ENCODE peak calls at places on chromosomes 7 and 10, in ten cellular contexts. W is breast epithelium, M is Panc1, J is K562, P is vagina, N is spleen, K is GM12878, I is GM23338, U is SK-N-SH, E is prostate gland. S is an unnamed sample.

GRCh38 chr7:104551226-104551625 is 222.8 kb downstream of the LHFPL3 start:
- DNase-seq in W (no peak), M (no peak), J (no peak), P (no peak), N (no peak), K (no peak), I (no peak), U (no peak), E (no peak), S (no peak)

GRCh38 chr7:82704121-82704520 is 260.5 kb upstream of the CACNA2D1 start:
- DNase-seq in W (no peak), M (no peak), J (no peak), P (no peak), N (no peak), K (no peak), I (no peak), U (peak), E (no peak), S (no peak)

GRCh38 chr7:79317728-79318127 is 135.7 kb downstream of the MAGI2 start:
- DNase-seq in W (no peak), M (peak), J (no peak), P (no peak), N (no peak), K (no peak), I (peak), U (no peak), E (no peak), S (no peak)

GRCh38 chr10:841535-841934 is 90.0 kb downstream of the LARP4B start:
- DNase-seq in W (no peak), M (no peak), J (no peak), P (no peak), N (no peak), K (no peak), I (no peak), U (no peak), E (no peak), S (no peak)

GRCh38 chr7:42161723-42162122 is 75.3 kb downstream of the GLI3 start:
- DNase-seq in W (no peak), M (no peak), J (no peak), P (no peak), N (no peak), K (no peak), I (no peak), U (no peak), E (no peak), S (no peak)

GRCh38 chr7:140726304-140726703 is 29.8 kb downstream of the NDUFB2 start:
- DNase-seq in W (no peak), M (no peak), J (peak), P (no peak), N (no peak), K (no peak), I (peak), U (peak), E (no peak), S (no peak)

GRCh38 chr7:37709631-37710509 is 26.3 kb downstream of the GPR141 start:
- DNase-seq in W (no peak), M (no peak), J (no peak), P (no peak), N (no peak), K (peak), I (no peak), U (no peak), E (no peak), S (no peak)

GRCh38 chr7:157501576-157501975 is 164.8 kb downstream of the DNAJB6 start:
- DNase-seq in W (no peak), M (no peak), J (no peak), P (no peak), N (no peak), K (no peak), I (no peak), U (no peak), E (no peak), S (peak)

GRCh38 chr10:71613303-71613777 is 106.2 kb downstream of the C10orf105 start:
- DNase-seq in W (no peak), M (no peak), J (peak), P (no peak), N (no peak), K (no peak), I (no peak), U (no peak), E (no peak), S (no peak)

DNA sequence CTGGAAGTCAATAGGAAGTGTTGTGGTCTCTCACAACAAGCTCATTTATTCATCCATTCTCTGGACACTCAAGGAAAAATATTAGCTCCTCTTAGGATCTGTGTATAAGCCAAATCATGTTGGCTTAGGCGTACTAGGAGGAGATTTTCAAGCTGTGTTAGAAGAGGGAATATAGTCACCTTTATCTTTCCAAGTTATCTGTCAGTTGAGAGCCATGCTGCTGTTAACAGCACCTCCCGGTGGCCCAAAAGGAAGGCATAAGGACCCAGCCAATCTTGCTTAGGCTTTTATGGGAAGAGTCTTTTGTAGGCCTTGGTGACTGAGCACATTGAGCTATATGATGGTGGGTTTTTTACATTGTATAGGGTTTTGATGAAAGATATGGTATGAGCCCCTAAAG is 220.0 kb downstream of the LRMDA start:
- DNase-seq in W (no peak), M (no peak), J (no peak), P (no peak), N (no peak), K (no peak), I (peak), U (no peak), E (no peak), S (no peak)
- TF ChIP-seq CTCF in W (no peak), M (peak), J (no peak), P (no peak), N (no peak), K (no peak), I (peak), U (peak), E (peak), S (no peak)

GRCh38 chr7:98284335-98285036 is 3.0 kb downstream of the BRI3 start:
- DNase-seq in W (peak), M (no peak), J (no peak), P (no peak), N (peak), K (no peak), I (no peak), U (peak), E (peak), S (peak)
- TF ChIP-seq POLR2AphosphoS5 in W (no peak), M (no peak), J (no peak), P (peak), N (peak), K (no peak), I (no peak), U (no peak), E (peak), S (peak)

GRCh38 chr7:518630-519428 is 817 bp downstream of the PDGFA start:
- DNase-seq in W (peak), M (no peak), J (peak), P (no peak), N (no peak), K (no peak), I (peak), U (peak), E (peak), S (peak)
- TF ChIP-seq CTCF in W (peak), M (no peak), J (peak), P (no peak), N (peak), K (no peak), I (no peak), U (no peak), E (peak), S (no peak)

DNA sequence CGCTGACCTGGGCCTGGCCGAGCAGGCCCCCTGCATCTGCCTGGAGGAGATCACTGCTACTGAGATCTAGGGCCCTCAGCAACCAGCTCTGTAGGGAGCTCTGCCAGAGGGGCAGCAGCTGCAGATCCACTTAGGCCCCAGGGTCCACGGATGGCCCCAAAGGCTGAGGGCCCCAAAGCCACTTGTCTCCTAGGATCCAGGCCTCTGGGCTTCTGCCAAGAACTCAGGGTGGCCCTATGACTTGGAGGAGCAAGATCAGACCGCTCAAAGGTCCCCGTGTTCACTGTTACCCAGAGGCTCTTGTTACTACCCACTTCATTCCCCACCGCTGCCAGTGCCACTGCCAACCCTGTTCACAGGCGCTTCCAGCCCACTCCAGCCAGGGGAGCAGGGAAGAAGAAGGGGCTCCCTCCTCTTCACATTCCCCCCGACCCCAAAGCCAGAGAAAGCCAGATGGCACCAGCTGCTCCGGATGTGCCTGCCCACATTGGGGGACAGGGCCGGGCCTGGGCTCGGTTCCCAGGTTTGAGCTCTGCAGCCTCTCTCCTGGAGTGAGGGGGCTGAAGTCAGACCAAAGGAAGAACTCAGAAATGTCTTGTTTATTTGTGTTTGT is 7.6 kb downstream of the LZTS2 start:
- DNase-seq in W (no peak), M (no peak), J (no peak), P (no peak), N (no peak), K (no peak), I (no peak), U (no peak), E (no peak), S (peak)
- TF ChIP-seq POLR2AphosphoS5 in W (no peak), M (no peak), J (no peak), P (peak), N (no peak), K (no peak), I (no peak), U (no peak), E (no peak), S (no peak)

GRCh38 chr7:109868215-109868614 is 1222.7 kb upstream of the LRRN3 start:
- DNase-seq in W (no peak), M (no peak), J (no peak), P (no peak), N (no peak), K (no peak), I (no peak), U (no peak), E (no peak), S (no peak)
- TF ChIP-seq CTCF in W (no peak), M (no peak), J (no peak), P (no peak), N (no peak), K (no peak), I (peak), U (no peak), E (no peak), S (no peak)

S was measured in sigmoid colon.